ENCODE peak calls at places on chromosomes 16 and 17, in six cellular contexts. One of them, this sample, is unnamed.

GRCh38 chr17:17205368-17206148 is 575 bp downstream of the PLD6 start:
- DNase-seq in NCI-H1092: no peak
- DNase-seq in T-helper 1 cell: peak
- DNase-seq in HCT116: peak
- DNase-seq in epithelial cell of proximal tubule: no peak
- DNase-seq in stimulated activated CD8-positive, alpha-beta memory T cell treated with anti-CD3 and anti-CD28 coated beads, Interleukin-12 subunit alpha, Interleukin-12 subunit beta, amount 100 ng/mL, for 1 hour: no peak
- DNase-seq in this sample: peak

GRCh38 chr17:76281573-76282371 is 16.6 kb downstream of the UBALD2 start:
- DNase-seq in HCT116: no peak
- DNase-seq in epithelial cell of proximal tubule: no peak
- DNase-seq in stimulated activated CD8-positive, alpha-beta memory T cell treated with anti-CD3 and anti-CD28 coated beads, Interleukin-12 subunit alpha, Interleukin-12 subunit beta, amount 100 ng/mL, for 1 hour: no peak
- DNase-seq in NCI-H1092: peak
- DNase-seq in T-helper 1 cell: no peak
- DNase-seq in this sample: no peak

GRCh38 chr16:68085259-68086071 is at the start of gene NFATC3:
- DNase-seq in epithelial cell of proximal tubule: no peak
- DNase-seq in T-helper 1 cell: peak
- DNase-seq in NCI-H1092: peak
- DNase-seq in stimulated activated CD8-positive, alpha-beta memory T cell treated with anti-CD3 and anti-CD28 coated beads, Interleukin-12 subunit alpha, Interleukin-12 subunit beta, amount 100 ng/mL, for 1 hour: peak
- DNase-seq in HCT116: peak
- DNase-seq in this sample: peak

GRCh38 chr16:54282202-54282922 is 4.2 kb downstream of the IRX3 start:
- DNase-seq in T-helper 1 cell: no peak
- DNase-seq in NCI-H1092: no peak
- DNase-seq in stimulated activated CD8-positive, alpha-beta memory T cell treated with anti-CD3 and anti-CD28 coated beads, Interleukin-12 subunit alpha, Interleukin-12 subunit beta, amount 100 ng/mL, for 1 hour: no peak
- DNase-seq in epithelial cell of proximal tubule: no peak
- DNase-seq in HCT116: peak
- DNase-seq in this sample: no peak

GRCh38 chr17:77842906-77843249 is 115.6 kb upstream of the TNRC6C start:
- DNase-seq in NCI-H1092: no peak
- DNase-seq in stimulated activated CD8-positive, alpha-beta memory T cell treated with anti-CD3 and anti-CD28 coated beads, Interleukin-12 subunit alpha, Interleukin-12 subunit beta, amount 100 ng/mL, for 1 hour: no peak
- DNase-seq in epithelial cell of proximal tubule: no peak
- DNase-seq in HCT116: no peak
- DNase-seq in T-helper 1 cell: no peak
- DNase-seq in this sample: no peak

GRCh38 chr17:66432996-66433556 is 130.7 kb downstream of the PRKCA start:
- DNase-seq in T-helper 1 cell: no peak
- DNase-seq in HCT116: no peak
- DNase-seq in epithelial cell of proximal tubule: no peak
- DNase-seq in stimulated activated CD8-positive, alpha-beta memory T cell treated with anti-CD3 and anti-CD28 coated beads, Interleukin-12 subunit alpha, Interleukin-12 subunit beta, amount 100 ng/mL, for 1 hour: no peak
- DNase-seq in NCI-H1092: no peak
- DNase-seq in this sample: no peak

GRCh38 chr17:45895969-45896793 is 1.8 kb downstream of the MAPT start:
- DNase-seq in NCI-H1092: peak
- DNase-seq in stimulated activated CD8-positive, alpha-beta memory T cell treated with anti-CD3 and anti-CD28 coated beads, Interleukin-12 subunit alpha, Interleukin-12 subunit beta, amount 100 ng/mL, for 1 hour: no peak
- DNase-seq in epithelial cell of proximal tubule: no peak
- DNase-seq in T-helper 1 cell: no peak
- DNase-seq in HCT116: no peak
- DNase-seq in this sample: no peak

GRCh38 chr17:511001-511690 is 158.5 kb upstream of the RPH3AL start:
- DNase-seq in T-helper 1 cell: no peak
- DNase-seq in stimulated activated CD8-positive, alpha-beta memory T cell treated with anti-CD3 and anti-CD28 coated beads, Interleukin-12 subunit alpha, Interleukin-12 subunit beta, amount 100 ng/mL, for 1 hour: no peak
- DNase-seq in epithelial cell of proximal tubule: no peak
- DNase-seq in NCI-H1092: no peak
- DNase-seq in HCT116: no peak
- DNase-seq in this sample: no peak

GRCh38 chr17:1865252-1866037 is 35.6 kb downstream of the RPA1 start:
- DNase-seq in stimulated activated CD8-positive, alpha-beta memory T cell treated with anti-CD3 and anti-CD28 coated beads, Interleukin-12 subunit alpha, Interleukin-12 subunit beta, amount 100 ng/mL, for 1 hour: peak
- DNase-seq in epithelial cell of proximal tubule: no peak
- DNase-seq in HCT116: peak
- DNase-seq in NCI-H1092: no peak
- DNase-seq in T-helper 1 cell: peak
- DNase-seq in this sample: no peak

GRCh38 chr17:1920948-1921351 is 91.1 kb downstream of the RPA1 start:
- DNase-seq in NCI-H1092: no peak
- DNase-seq in T-helper 1 cell: no peak
- DNase-seq in HCT116: no peak
- DNase-seq in stimulated activated CD8-positive, alpha-beta memory T cell treated with anti-CD3 and anti-CD28 coated beads, Interleukin-12 subunit alpha, Interleukin-12 subunit beta, amount 100 ng/mL, for 1 hour: no peak
- DNase-seq in epithelial cell of proximal tubule: no peak
- DNase-seq in this sample: no peak

GRCh38 chr16:87765473-87765775 is 362 bp downstream of the KLHDC4 start:
- DNase-seq in T-helper 1 cell: peak
- DNase-seq in epithelial cell of proximal tubule: no peak
- DNase-seq in stimulated activated CD8-positive, alpha-beta memory T cell treated with anti-CD3 and anti-CD28 coated beads, Interleukin-12 subunit alpha, Interleukin-12 subunit beta, amount 100 ng/mL, for 1 hour: no peak
- DNase-seq in HCT116: no peak
- DNase-seq in NCI-H1092: no peak
- DNase-seq in this sample: peak

GRCh38 chr17:61218438-61218837 is 181.2 kb upstream of the TBX2 start:
- DNase-seq in NCI-H1092: no peak
- DNase-seq in stimulated activated CD8-positive, alpha-beta memory T cell treated with anti-CD3 and anti-CD28 coated beads, Interleukin-12 subunit alpha, Interleukin-12 subunit beta, amount 100 ng/mL, for 1 hour: no peak
- DNase-seq in T-helper 1 cell: no peak
- DNase-seq in epithelial cell of proximal tubule: no peak
- DNase-seq in HCT116: no peak
- DNase-seq in this sample: no peak

GRCh38 chr17:2018716-2019490 is 6.2 kb downstream of the RTN4RL1 start:
- DNase-seq in T-helper 1 cell: no peak
- DNase-seq in HCT116: no peak
- DNase-seq in NCI-H1092: peak
- DNase-seq in epithelial cell of proximal tubule: no peak
- DNase-seq in stimulated activated CD8-positive, alpha-beta memory T cell treated with anti-CD3 and anti-CD28 coated beads, Interleukin-12 subunit alpha, Interleukin-12 subunit beta, amount 100 ng/mL, for 1 hour: no peak
- DNase-seq in this sample: no peak

GRCh38 chr16:3145660-3146059 is 10.8 kb downstream of the ZNF213 start:
- DNase-seq in epithelial cell of proximal tubule: no peak
- DNase-seq in T-helper 1 cell: no peak
- DNase-seq in NCI-H1092: no peak
- DNase-seq in HCT116: no peak
- DNase-seq in stimulated activated CD8-positive, alpha-beta memory T cell treated with anti-CD3 and anti-CD28 coated beads, Interleukin-12 subunit alpha, Interleukin-12 subunit beta, amount 100 ng/mL, for 1 hour: no peak
- DNase-seq in this sample: no peak

GRCh38 chr17:69058165-69058564 is 2.6 kb downstream of the ABCA9 start:
- DNase-seq in HCT116: peak
- DNase-seq in epithelial cell of proximal tubule: no peak
- DNase-seq in stimulated activated CD8-positive, alpha-beta memory T cell treated with anti-CD3 and anti-CD28 coated beads, Interleukin-12 subunit alpha, Interleukin-12 subunit beta, amount 100 ng/mL, for 1 hour: no peak
- DNase-seq in T-helper 1 cell: no peak
- DNase-seq in NCI-H1092: no peak
- DNase-seq in this sample: no peak

GRCh38 chr16:85781685-85782370 is 17.5 kb downstream of the EMC8 start:
- DNase-seq in epithelial cell of proximal tubule: no peak
- DNase-seq in NCI-H1092: peak
- DNase-seq in stimulated activated CD8-positive, alpha-beta memory T cell treated with anti-CD3 and anti-CD28 coated beads, Interleukin-12 subunit alpha, Interleukin-12 subunit beta, amount 100 ng/mL, for 1 hour: no peak
- DNase-seq in HCT116: no peak
- DNase-seq in T-helper 1 cell: no peak
- DNase-seq in this sample: no peak

GRCh38 chr17:39663688-39664580 is 1.2 kb upstream of the TCAP start:
- DNase-seq in T-helper 1 cell: no peak
- DNase-seq in NCI-H1092: no peak
- DNase-seq in stimulated activated CD8-positive, alpha-beta memory T cell treated with anti-CD3 and anti-CD28 coated beads, Interleukin-12 subunit alpha, Interleukin-12 subunit beta, amount 100 ng/mL, for 1 hour: no peak
- DNase-seq in epithelial cell of proximal tubule: no peak
- DNase-seq in HCT116: peak
- DNase-seq in this sample: no peak

GRCh38 chr17:63387941-63388340 is 58.2 kb downstream of the CYB561 start:
- DNase-seq in T-helper 1 cell: no peak
- DNase-seq in HCT116: no peak
- DNase-seq in epithelial cell of proximal tubule: no peak
- DNase-seq in stimulated activated CD8-positive, alpha-beta memory T cell treated with anti-CD3 and anti-CD28 coated beads, Interleukin-12 subunit alpha, Interleukin-12 subunit beta, amount 100 ng/mL, for 1 hour: no peak
- DNase-seq in NCI-H1092: no peak
- DNase-seq in this sample: no peak

GRCh38 chr16:2854700-2855309 is 3.2 kb downstream of the PRSS22 start:
- DNase-seq in epithelial cell of proximal tubule: no peak
- DNase-seq in T-helper 1 cell: no peak
- DNase-seq in HCT116: no peak
- DNase-seq in NCI-H1092: no peak
- DNase-seq in stimulated activated CD8-positive, alpha-beta memory T cell treated with anti-CD3 and anti-CD28 coated beads, Interleukin-12 subunit alpha, Interleukin-12 subunit beta, amount 100 ng/mL, for 1 hour: no peak
- DNase-seq in this sample: no peak

GRCh38 chr16:86567701-86568571 is 1.3 kb downstream of the FOXC2 start:
- DNase-seq in NCI-H1092: no peak
- DNase-seq in epithelial cell of proximal tubule: no peak
- DNase-seq in HCT116: no peak
- DNase-seq in T-helper 1 cell: no peak
- DNase-seq in stimulated activated CD8-positive, alpha-beta memory T cell treated with anti-CD3 and anti-CD28 coated beads, Interleukin-12 subunit alpha, Interleukin-12 subunit beta, amount 100 ng/mL, for 1 hour: no peak
- DNase-seq in this sample: no peak

GRCh38 chr17:40564883-40565744 is at the start of gene CCR7:
- DNase-seq in epithelial cell of proximal tubule: no peak
- DNase-seq in T-helper 1 cell: peak
- DNase-seq in HCT116: no peak
- DNase-seq in stimulated activated CD8-positive, alpha-beta memory T cell treated with anti-CD3 and anti-CD28 coated beads, Interleukin-12 subunit alpha, Interleukin-12 subunit beta, amount 100 ng/mL, for 1 hour: peak
- DNase-seq in NCI-H1092: no peak
- DNase-seq in this sample: no peak

GRCh38 chr17:37110012-37110701 is 161.4 kb downstream of the AATF start:
- DNase-seq in T-helper 1 cell: no peak
- DNase-seq in HCT116: no peak
- DNase-seq in NCI-H1092: no peak
- DNase-seq in epithelial cell of proximal tubule: no peak
- DNase-seq in stimulated activated CD8-positive, alpha-beta memory T cell treated with anti-CD3 and anti-CD28 coated beads, Interleukin-12 subunit alpha, Interleukin-12 subunit beta, amount 100 ng/mL, for 1 hour: no peak
- DNase-seq in this sample: no peak

GRCh38 chr17:46202482-46202881 is 9.3 kb upstream of the KANSL1 start:
- DNase-seq in T-helper 1 cell: no peak
- DNase-seq in stimulated activated CD8-positive, alpha-beta memory T cell treated with anti-CD3 and anti-CD28 coated beads, Interleukin-12 subunit alpha, Interleukin-12 subunit beta, amount 100 ng/mL, for 1 hour: no peak
- DNase-seq in HCT116: no peak
- DNase-seq in epithelial cell of proximal tubule: no peak
- DNase-seq in NCI-H1092: no peak
- DNase-seq in this sample: no peak

This sample was measured in CMK.